ENCODE peak calls at places on chromosomes 2 and 18, in six cellular contexts. C is ovary; Y is M059J; H is activated naive CD4-positive, alpha-beta T cell; B is RWPE1; D is aorta. W is an unnamed sample.
A peak's percentile ranks its signal among the peaks of the same experiment; 100 is the strongest.

GRCh38 chr2:238568455-238569414 is 142.0 kb downstream of the ASB1 start:
- DNase-seq in C (no peak), Y (no peak), H (no peak), B (no peak), D (no peak), W (no peak)

GRCh38 chr18:39453882-39454281 is 1888.3 kb upstream of the CELF4 start:
- DNase-seq in C (no peak), Y (peak; percentile 71), H (no peak), B (peak; percentile 8), D (no peak), W (peak; percentile 48)

GRCh38 chr2:101124684-101125366 is 26.4 kb downstream of the TBC1D8 start:
- DNase-seq in C (no peak), Y (peak; percentile 99), H (no peak), B (peak; percentile 97), D (peak; percentile 77), W (peak; percentile 76)

GRCh38 chr2:5982217-5982910 is 290.2 kb downstream of the SOX11 start:
- DNase-seq in C (no peak), Y (no peak), H (no peak), B (no peak), D (no peak), W (no peak)

GRCh38 chr2:200751786-200752185 is 59.9 kb upstream of the BZW1 start:
- DNase-seq in C (no peak), Y (no peak), H (no peak), B (no peak), D (no peak), W (no peak)

GRCh38 chr2:172208881-172209325 is 106.2 kb upstream of the DLX2 start:
- DNase-seq in C (no peak), Y (peak; percentile 86), H (no peak), B (peak; percentile 52), D (no peak), W (peak; percentile 45)

GRCh38 chr2:1709970-1710560 is 34.2 kb downstream of the PXDN start:
- DNase-seq in C (no peak), Y (no peak), H (no peak), B (no peak), D (no peak), W (no peak)

GRCh38 chr2:171703574-171704347 is 16.5 kb downstream of the DYNC1I2 start:
- DNase-seq in C (no peak), Y (peak; percentile 37), H (no peak), B (peak; percentile 13), D (no peak), W (peak; percentile 29)

GRCh38 chr2:6823111-6823510 is 42.6 kb downstream of the CMPK2 start:
- DNase-seq in C (no peak), Y (no peak), H (no peak), B (no peak), D (no peak), W (peak; percentile 57)

GRCh38 chr18:78770149-78771139 is 209.2 kb upstream of the SALL3 start:
- DNase-seq in C (no peak), Y (no peak), H (no peak), B (no peak), D (no peak), W (no peak)

GRCh38 chr18:74947417-74947816 is 261.5 kb downstream of the PTGR3 start:
- DNase-seq in C (no peak), Y (no peak), H (no peak), B (no peak), D (no peak), W (no peak)

GRCh38 chr2:121055088-121055487 is 229.9 kb downstream of the TFCP2L1 start:
- DNase-seq in C (no peak), Y (no peak), H (no peak), B (no peak), D (no peak), W (no peak)

GRCh38 chr2:97774425-97774824 is 61.0 kb downstream of the ZAP70 start:
- DNase-seq in C (no peak), Y (no peak), H (no peak), B (peak; percentile 26), D (no peak), W (peak; percentile 12)

GRCh38 chr2:200812122-200813022 is 662 bp downstream of the BZW1 start:
- DNase-seq in C (peak; percentile 77), Y (peak; percentile 73), H (peak; percentile 21), B (peak; percentile 64), D (peak; percentile 87), W (no peak)

GRCh38 chr2:209383212-209383611 is 40.6 kb upstream of the MAP2 start:
- DNase-seq in C (no peak), Y (peak; percentile 86), H (no peak), B (peak; percentile 63), D (no peak), W (peak; percentile 67)

GRCh38 chr18:79952996-79953559 is 1.6 kb upstream of the SLC66A2 start:
- DNase-seq in C (peak; percentile 27), Y (no peak), H (no peak), B (no peak), D (no peak), W (no peak)

GRCh38 chr2:102703748-102704147 is 58.1 kb upstream of the TMEM182 start:
- DNase-seq in C (no peak), Y (peak; percentile 12), H (no peak), B (peak; percentile 65), D (no peak), W (no peak)

GRCh38 chr2:226798422-226799210 is 1.0 kb downstream of the IRS1 start:
- DNase-seq in C (peak; percentile 70), Y (peak; percentile 37), H (peak; percentile 33), B (peak; percentile 43), D (peak; percentile 64), W (peak; percentile 28)

GRCh38 chr2:223855426-223855825 is 18.0 kb upstream of the AP1S3 start:
- DNase-seq in C (no peak), Y (no peak), H (no peak), B (no peak), D (no peak), W (peak; percentile 62)

GRCh38 chr2:73083886-73084792 is 12.6 kb upstream of the SFXN5 start:
- DNase-seq in C (no peak), Y (no peak), H (no peak), B (no peak), D (no peak), W (no peak)

GRCh38 chr2:230170532-230170931 is 49.3 kb downstream of the SP110 start:
- DNase-seq in C (no peak), Y (no peak), H (no peak), B (no peak), D (no peak), W (peak; percentile 12)

GRCh38 chr2:63992061-63992685 is 27.1 kb downstream of the VPS54 start:
- DNase-seq in C (no peak), Y (no peak), H (no peak), B (no peak), D (no peak), W (no peak)

GRCh38 chr2:126902152-126902835 is 3.6 kb downstream of the TEX51 start:
- DNase-seq in C (no peak), Y (no peak), H (no peak), B (no peak), D (peak; percentile 16), W (no peak)